ENCODE peak calls at places on chromosomes 6 and 20, in seven cellular contexts. One of them, this sample, is unnamed.

GRCh38 chr6:4909063-4909645 is 94.7 kb downstream of the RPP40 start:
- DNase-seq in left ventricle myocardium inferior: no peak
- DNase-seq in body of pancreas: no peak
- DNase-seq in coronary artery: no peak
- DNase-seq in AG04449: no peak
- DNase-seq in mucosa of descending colon: peak
- DNase-seq in fibroblast of mammary gland: no peak
- DNase-seq in this sample: no peak

GRCh38 chr20:31975874-31976273 is 7.9 kb downstream of the XKR7 start:
- DNase-seq in left ventricle myocardium inferior: no peak
- DNase-seq in body of pancreas: no peak
- DNase-seq in coronary artery: no peak
- DNase-seq in AG04449: no peak
- DNase-seq in mucosa of descending colon: no peak
- DNase-seq in fibroblast of mammary gland: no peak
- DNase-seq in this sample: no peak

GRCh38 chr6:78487401-78487800 is 379.9 kb upstream of the IRAK1BP1 start:
- DNase-seq in left ventricle myocardium inferior: no peak
- DNase-seq in body of pancreas: no peak
- DNase-seq in coronary artery: no peak
- DNase-seq in AG04449: no peak
- DNase-seq in mucosa of descending colon: no peak
- DNase-seq in fibroblast of mammary gland: peak
- DNase-seq in this sample: no peak

GRCh38 chr6:33988121-33989015 is 157.5 kb downstream of the GRM4 start:
- DNase-seq in left ventricle myocardium inferior: no peak
- DNase-seq in body of pancreas: peak
- DNase-seq in coronary artery: peak
- DNase-seq in AG04449: no peak
- DNase-seq in mucosa of descending colon: peak
- DNase-seq in fibroblast of mammary gland: no peak
- DNase-seq in this sample: no peak

GRCh38 chr6:137677714-137678113 is 183.5 kb upstream of the OLIG3 start:
- DNase-seq in left ventricle myocardium inferior: peak
- DNase-seq in body of pancreas: no peak
- DNase-seq in coronary artery: no peak
- DNase-seq in AG04449: no peak
- DNase-seq in mucosa of descending colon: no peak
- DNase-seq in fibroblast of mammary gland: no peak
- DNase-seq in this sample: no peak

GRCh38 chr6:42742116-42742894 is 3.6 kb downstream of the TBCC start:
- DNase-seq in left ventricle myocardium inferior: no peak
- DNase-seq in body of pancreas: no peak
- DNase-seq in coronary artery: no peak
- DNase-seq in AG04449: no peak
- DNase-seq in mucosa of descending colon: no peak
- DNase-seq in fibroblast of mammary gland: peak
- DNase-seq in this sample: no peak

GRCh38 chr20:23086056-23086551 is at the start of gene CD93:
- DNase-seq in left ventricle myocardium inferior: no peak
- DNase-seq in body of pancreas: no peak
- DNase-seq in coronary artery: no peak
- DNase-seq in AG04449: no peak
- DNase-seq in mucosa of descending colon: no peak
- DNase-seq in fibroblast of mammary gland: no peak
- DNase-seq in this sample: no peak

GRCh38 chr20:47008842-47009518 is 114.3 kb downstream of the EYA2 start:
- DNase-seq in left ventricle myocardium inferior: no peak
- DNase-seq in body of pancreas: no peak
- DNase-seq in coronary artery: no peak
- DNase-seq in AG04449: no peak
- DNase-seq in mucosa of descending colon: peak
- DNase-seq in fibroblast of mammary gland: no peak
- DNase-seq in this sample: no peak

GRCh38 chr6:150037526-150038201 is 12.3 kb upstream of the RAET1L start:
- DNase-seq in left ventricle myocardium inferior: no peak
- DNase-seq in body of pancreas: no peak
- DNase-seq in coronary artery: no peak
- DNase-seq in AG04449: no peak
- DNase-seq in mucosa of descending colon: no peak
- DNase-seq in fibroblast of mammary gland: no peak
- DNase-seq in this sample: no peak

GRCh38 chr6:324116-324728 is 31.9 kb downstream of the DUSP22 start:
- DNase-seq in left ventricle myocardium inferior: no peak
- DNase-seq in body of pancreas: peak
- DNase-seq in coronary artery: peak
- DNase-seq in AG04449: no peak
- DNase-seq in mucosa of descending colon: no peak
- DNase-seq in fibroblast of mammary gland: no peak
- DNase-seq in this sample: no peak

GRCh38 chr6:33167374-33168148 is 24.7 kb downstream of the COL11A2 start:
- DNase-seq in left ventricle myocardium inferior: no peak
- DNase-seq in body of pancreas: no peak
- DNase-seq in coronary artery: peak
- DNase-seq in AG04449: no peak
- DNase-seq in mucosa of descending colon: no peak
- DNase-seq in fibroblast of mammary gland: no peak
- DNase-seq in this sample: no peak

GRCh38 chr6:66183982-66184555 is 477.0 kb upstream of the EYS start:
- DNase-seq in left ventricle myocardium inferior: no peak
- DNase-seq in body of pancreas: no peak
- DNase-seq in coronary artery: no peak
- DNase-seq in AG04449: no peak
- DNase-seq in mucosa of descending colon: no peak
- DNase-seq in fibroblast of mammary gland: peak
- DNase-seq in this sample: no peak

GRCh38 chr6:105993341-105993740 is 92.8 kb upstream of the PRDM1 start:
- DNase-seq in left ventricle myocardium inferior: no peak
- DNase-seq in body of pancreas: no peak
- DNase-seq in coronary artery: no peak
- DNase-seq in AG04449: no peak
- DNase-seq in mucosa of descending colon: no peak
- DNase-seq in fibroblast of mammary gland: no peak
- DNase-seq in this sample: no peak

GRCh38 chr6:37819802-37820712 is 530 bp downstream of the ZFAND3 start:
- DNase-seq in left ventricle myocardium inferior: peak
- DNase-seq in body of pancreas: peak
- DNase-seq in coronary artery: peak
- DNase-seq in AG04449: no peak
- DNase-seq in mucosa of descending colon: peak
- DNase-seq in fibroblast of mammary gland: peak
- DNase-seq in this sample: no peak

GRCh38 chr6:55734256-55734655 is 141.1 kb downstream of the BMP5 start:
- DNase-seq in left ventricle myocardium inferior: no peak
- DNase-seq in body of pancreas: no peak
- DNase-seq in coronary artery: no peak
- DNase-seq in AG04449: no peak
- DNase-seq in mucosa of descending colon: no peak
- DNase-seq in fibroblast of mammary gland: no peak
- DNase-seq in this sample: no peak

GRCh38 chr20:41029150-41029872 is 689 bp downstream of the TOP1 start:
- DNase-seq in left ventricle myocardium inferior: peak
- DNase-seq in body of pancreas: no peak
- DNase-seq in coronary artery: no peak
- DNase-seq in AG04449: no peak
- DNase-seq in mucosa of descending colon: peak
- DNase-seq in fibroblast of mammary gland: no peak
- DNase-seq in this sample: no peak

GRCh38 chr6:68704485-68704884 is 69.4 kb downstream of the ADGRB3 start:
- DNase-seq in left ventricle myocardium inferior: no peak
- DNase-seq in body of pancreas: no peak
- DNase-seq in coronary artery: no peak
- DNase-seq in AG04449: no peak
- DNase-seq in mucosa of descending colon: no peak
- DNase-seq in fibroblast of mammary gland: no peak
- DNase-seq in this sample: no peak

GRCh38 chr6:56528412-56528841 is 114.3 kb downstream of the DST start:
- DNase-seq in left ventricle myocardium inferior: no peak
- DNase-seq in body of pancreas: no peak
- DNase-seq in coronary artery: no peak
- DNase-seq in AG04449: peak
- DNase-seq in mucosa of descending colon: no peak
- DNase-seq in fibroblast of mammary gland: peak
- DNase-seq in this sample: peak

GRCh38 chr6:14451594-14452374 is 334.2 kb downstream of the CD83 start:
- DNase-seq in left ventricle myocardium inferior: no peak
- DNase-seq in body of pancreas: no peak
- DNase-seq in coronary artery: no peak
- DNase-seq in AG04449: no peak
- DNase-seq in mucosa of descending colon: no peak
- DNase-seq in fibroblast of mammary gland: no peak
- DNase-seq in this sample: no peak

GRCh38 chr6:24864345-24864744 is 65.6 kb upstream of the ARMH2 start:
- DNase-seq in left ventricle myocardium inferior: no peak
- DNase-seq in body of pancreas: no peak
- DNase-seq in coronary artery: no peak
- DNase-seq in AG04449: no peak
- DNase-seq in mucosa of descending colon: no peak
- DNase-seq in fibroblast of mammary gland: peak
- DNase-seq in this sample: no peak

GRCh38 chr6:24861934-24862333 is 63.2 kb upstream of the ARMH2 start:
- DNase-seq in left ventricle myocardium inferior: no peak
- DNase-seq in body of pancreas: no peak
- DNase-seq in coronary artery: no peak
- DNase-seq in AG04449: no peak
- DNase-seq in mucosa of descending colon: no peak
- DNase-seq in fibroblast of mammary gland: no peak
- DNase-seq in this sample: no peak

GRCh38 chr6:24868765-24869164 is 67.0 kb downstream of the RIPOR2 start:
- DNase-seq in left ventricle myocardium inferior: no peak
- DNase-seq in body of pancreas: no peak
- DNase-seq in coronary artery: no peak
- DNase-seq in AG04449: no peak
- DNase-seq in mucosa of descending colon: no peak
- DNase-seq in fibroblast of mammary gland: no peak
- DNase-seq in this sample: no peak

GRCh38 chr6:24865161-24865560 is 66.4 kb upstream of the ARMH2 start:
- DNase-seq in left ventricle myocardium inferior: no peak
- DNase-seq in body of pancreas: no peak
- DNase-seq in coronary artery: no peak
- DNase-seq in AG04449: no peak
- DNase-seq in mucosa of descending colon: no peak
- DNase-seq in fibroblast of mammary gland: no peak
- DNase-seq in this sample: no peak

DNA sequence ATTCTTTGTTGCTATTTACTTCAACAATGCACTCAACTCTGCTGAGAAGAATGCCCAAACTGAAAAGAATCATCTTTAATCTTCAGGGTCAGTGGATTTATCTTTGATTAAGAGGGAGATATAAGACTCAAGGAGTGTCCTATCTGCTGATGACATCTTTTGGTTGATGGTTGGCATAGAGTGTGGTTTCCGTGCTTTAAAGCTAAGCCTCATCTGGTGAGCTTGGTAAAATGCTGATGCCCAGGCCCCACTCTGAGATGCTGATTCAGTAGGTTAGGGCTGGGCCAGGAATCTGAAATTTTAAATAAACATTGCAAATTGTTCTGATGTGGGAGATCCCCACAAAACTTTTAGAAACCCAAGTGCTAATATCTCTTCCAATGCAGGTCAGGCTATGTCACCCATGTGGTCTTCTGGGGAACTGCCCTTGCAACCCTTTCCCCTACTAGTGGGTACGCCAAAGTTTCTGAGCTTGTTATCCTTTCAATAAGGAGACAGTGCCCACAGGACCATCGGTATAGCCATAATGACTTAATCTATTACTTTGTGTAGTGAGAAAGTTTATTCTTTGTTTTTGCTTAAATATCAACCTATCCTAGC is 68.5 kb upstream of the ARMH2 start:
- DNase-seq in left ventricle myocardium inferior: no peak
- DNase-seq in body of pancreas: no peak
- DNase-seq in coronary artery: no peak
- DNase-seq in AG04449: no peak
- DNase-seq in mucosa of descending colon: no peak
- DNase-seq in fibroblast of mammary gland: no peak
- DNase-seq in this sample: no peak
- TF ChIP-seq CTCF in left ventricle myocardium inferior: no peak
- TF ChIP-seq CTCF in body of pancreas: no peak
- TF ChIP-seq CTCF in coronary artery: no peak
- TF ChIP-seq CTCF in AG04449: no peak
- TF ChIP-seq CTCF in mucosa of descending colon: no peak
- TF ChIP-seq CTCF in fibroblast of mammary gland: no peak
- TF ChIP-seq CTCF in this sample: no peak

GRCh38 chr20:50009521-50010454 is 27.0 kb downstream of the SNAI1 start:
- DNase-seq in left ventricle myocardium inferior: no peak
- DNase-seq in body of pancreas: no peak
- DNase-seq in coronary artery: no peak
- DNase-seq in AG04449: no peak
- DNase-seq in mucosa of descending colon: no peak
- DNase-seq in fibroblast of mammary gland: no peak
- DNase-seq in this sample: no peak
- H3K4me3 ChIP-seq in left ventricle myocardium inferior: peak
- H3K4me3 ChIP-seq in body of pancreas: no peak
- H3K4me3 ChIP-seq in coronary artery: peak
- H3K4me3 ChIP-seq in AG04449: no peak
- H3K4me3 ChIP-seq in mucosa of descending colon: no peak
- H3K4me3 ChIP-seq in fibroblast of mammary gland: no peak
- H3K4me3 ChIP-seq in this sample: no peak

GRCh38 chr6:13397359-13398080 is 69.2 kb upstream of the TBC1D7 start:
- DNase-seq in left ventricle myocardium inferior: no peak
- DNase-seq in body of pancreas: no peak
- DNase-seq in coronary artery: no peak
- DNase-seq in AG04449: no peak
- DNase-seq in mucosa of descending colon: peak
- DNase-seq in fibroblast of mammary gland: no peak
- DNase-seq in this sample: no peak
- TF ChIP-seq CTCF in left ventricle myocardium inferior: peak
- TF ChIP-seq CTCF in body of pancreas: no peak
- TF ChIP-seq CTCF in coronary artery: no peak
- TF ChIP-seq CTCF in AG04449: no peak
- TF ChIP-seq CTCF in mucosa of descending colon: no peak
- TF ChIP-seq CTCF in fibroblast of mammary gland: peak
- TF ChIP-seq CTCF in this sample: peak

DNA sequence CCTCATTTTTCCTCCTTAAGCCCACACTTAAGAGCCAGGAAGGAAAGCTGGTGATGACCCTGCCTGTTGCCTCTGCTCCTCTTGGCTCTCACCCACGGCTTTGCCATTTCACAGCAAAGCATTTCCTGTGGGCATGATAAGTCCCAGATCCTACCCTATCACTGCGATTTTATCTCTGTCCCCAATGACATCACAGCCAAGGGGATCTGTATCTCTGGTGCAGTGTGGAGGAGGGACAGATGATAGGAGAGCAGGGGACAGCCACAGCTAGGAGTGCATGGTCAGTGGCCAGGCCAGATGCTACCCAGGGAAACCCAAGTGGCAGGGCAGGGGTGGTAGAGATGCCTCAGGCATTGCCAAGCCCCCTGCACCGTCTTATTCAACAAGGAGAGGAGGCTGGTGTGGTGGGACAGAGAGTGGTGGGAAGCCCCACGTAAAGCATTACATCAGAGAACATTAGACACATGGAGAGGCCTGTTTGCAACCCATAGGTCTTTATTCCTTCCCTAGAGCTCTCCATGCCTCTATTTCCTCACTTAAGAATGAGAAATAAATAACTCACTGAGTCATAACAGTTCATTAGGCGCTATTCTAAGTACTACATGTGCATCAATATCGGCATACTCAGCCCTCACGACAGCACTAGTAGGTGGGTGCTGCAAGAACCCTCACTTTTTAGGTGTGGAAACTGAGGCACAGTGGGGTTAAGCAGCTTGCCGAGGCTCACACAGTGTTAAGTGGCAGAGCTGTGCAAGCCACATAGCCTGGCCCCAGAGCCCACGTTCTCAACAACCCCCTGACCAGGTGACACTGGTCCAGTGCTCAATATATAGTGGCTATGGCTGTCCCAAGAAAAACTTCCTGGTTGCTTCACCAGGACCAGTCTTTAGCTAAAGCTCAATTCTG is 4.6 kb downstream of the TFEB start:
- DNase-seq in left ventricle myocardium inferior: no peak
- DNase-seq in body of pancreas: no peak
- DNase-seq in coronary artery: no peak
- DNase-seq in AG04449: no peak
- DNase-seq in mucosa of descending colon: no peak
- DNase-seq in fibroblast of mammary gland: peak
- DNase-seq in this sample: no peak
- H3K4me3 ChIP-seq in left ventricle myocardium inferior: no peak
- H3K4me3 ChIP-seq in body of pancreas: no peak
- H3K4me3 ChIP-seq in coronary artery: no peak
- H3K4me3 ChIP-seq in AG04449: no peak
- H3K4me3 ChIP-seq in mucosa of descending colon: no peak
- H3K4me3 ChIP-seq in fibroblast of mammary gland: no peak
- H3K4me3 ChIP-seq in this sample: no peak

This sample was measured in HFF-Myc.